ENCODE peak calls at places on chromosome 3, in eight cellular contexts. L, C, U, E, B, J, T and M are unnamed samples. For H3K4me1, the result is how much of the 10 kb centered on the place peaks cover.

GRCh38 chr3:160719710-160720109 is 36.3 kb upstream of the PPM1L start:
- DNase-seq in B (no peak), U (no peak), J (no peak), E (no peak), C (no peak), L (no peak), T (no peak), M (no peak)

GRCh38 chr3:153513236-153513635 is 351.2 kb downstream of the RAP2B start:
- DNase-seq in U (peak), L (peak), J (no peak), T (no peak), E (peak), B (no peak), C (no peak), M (no peak)

GRCh38 chr3:121431717-121432517 is 113.9 kb downstream of the POLQ start:
- DNase-seq in U (no peak), T (no peak), C (no peak), E (no peak), J (no peak), B (peak), L (peak), M (peak)

GRCh38 chr3:108552267-108553159 is 36.7 kb downstream of the CIP2A start:
- DNase-seq in C (no peak), E (no peak), J (peak), B (peak), L (peak), T (no peak), U (peak), M (no peak)

GRCh38 chr3:125366132-125366531 is 9.0 kb downstream of the ZNF148 start:
- DNase-seq in B (no peak), L (no peak), E (no peak), T (no peak), U (no peak), C (no peak), J (no peak), M (no peak)

GRCh38 chr3:69250014-69250413 is 127.6 kb upstream of the LMOD3 start:
- DNase-seq in C (no peak), B (no peak), E (peak), L (peak), T (peak), J (peak), U (no peak), M (no peak)

GRCh38 chr3:77256584-77257488 is 216.9 kb downstream of the ROBO2 start:
- DNase-seq in B (no peak), U (no peak), T (no peak), J (no peak), L (no peak), C (no peak), E (no peak), M (no peak)

GRCh38 chr3:166274342-166274741 is 437.1 kb upstream of the BCHE start:
- DNase-seq in L (no peak), E (no peak), U (no peak), T (no peak), C (no peak), J (no peak), B (peak), M (no peak)

GRCh38 chr3:24046214-24046613 is 101.1 kb downstream of the NR1D2 start:
- DNase-seq in E (no peak), L (no peak), T (no peak), J (no peak), C (no peak), B (no peak), U (no peak), M (no peak)

GRCh38 chr3:179962617-179963387 is 73.9 kb downstream of the PEX5L start:
- DNase-seq in U (no peak), B (no peak), E (no peak), C (no peak), J (no peak), L (no peak), T (no peak), M (no peak)

GRCh38 chr3:25572919-25573385 is 91.8 kb downstream of the TOP2B start:
- DNase-seq in T (no peak), E (no peak), B (peak), J (no peak), L (peak), C (no peak), U (no peak), M (peak)

GRCh38 chr3:4757056-4757948 is 221.9 kb upstream of the BHLHE40 start:
- DNase-seq in U (no peak), J (no peak), T (peak), E (no peak), L (no peak), C (no peak), B (no peak), M (no peak)

GRCh38 chr3:98721776-98722175 is 41.4 kb upstream of the ST3GAL6 start:
- DNase-seq in T (no peak), J (no peak), C (no peak), B (no peak), U (no peak), E (no peak), L (no peak), M (no peak)

GRCh38 chr3:126847061-126847460 is 135.9 kb upstream of the PLXNA1 start:
- DNase-seq in B (no peak), U (no peak), E (no peak), T (no peak), L (peak), C (no peak), J (no peak), M (no peak)

DNA sequence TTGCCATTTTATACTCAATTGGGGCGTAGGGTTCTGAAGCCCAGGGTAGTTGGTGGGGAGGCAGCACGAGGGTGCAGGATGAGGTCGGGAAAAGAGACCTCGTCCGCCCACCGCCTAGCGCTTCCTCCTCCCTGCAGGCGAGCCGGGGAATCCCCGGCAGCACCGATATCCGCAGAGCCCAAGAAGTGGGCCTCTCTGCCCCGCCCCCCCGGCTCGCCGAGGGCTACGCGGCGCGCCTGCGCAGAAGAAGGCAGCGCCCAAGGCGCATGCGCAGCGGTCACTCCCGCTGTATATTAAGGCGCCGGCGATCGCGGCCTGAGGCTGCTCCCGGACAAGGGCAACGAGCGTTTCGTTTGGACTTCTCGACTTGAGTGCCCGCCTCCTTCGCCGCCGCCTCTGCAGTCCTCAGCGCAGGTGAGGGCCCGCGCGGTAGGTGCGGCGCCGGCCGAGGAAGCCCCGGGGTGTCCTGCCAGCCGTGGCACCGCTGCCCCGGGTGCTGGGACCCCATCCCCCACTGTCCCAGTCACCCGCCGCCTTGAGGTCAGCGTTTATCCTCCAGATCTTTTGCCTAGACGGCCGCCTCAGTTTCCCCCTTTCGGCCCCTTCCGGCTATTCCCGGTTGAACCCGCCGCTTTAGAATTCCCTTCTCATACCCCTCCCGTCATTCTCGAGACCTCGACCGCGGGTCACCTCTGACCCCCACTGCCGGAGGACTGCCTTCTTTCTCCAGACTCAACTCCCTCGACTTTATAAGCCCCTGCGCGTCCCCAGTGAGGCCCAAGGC is at the start of gene ALAS1:
- DNase-seq in C (peak), J (peak), L (peak), E (peak), T (peak), B (peak), U (peak), M (peak)
- H3K4me1 ChIP-seq in C (under half), J (under half), L (under half), E (under half), T (under half), B (under half), U (under half), M (under half)

DNA sequence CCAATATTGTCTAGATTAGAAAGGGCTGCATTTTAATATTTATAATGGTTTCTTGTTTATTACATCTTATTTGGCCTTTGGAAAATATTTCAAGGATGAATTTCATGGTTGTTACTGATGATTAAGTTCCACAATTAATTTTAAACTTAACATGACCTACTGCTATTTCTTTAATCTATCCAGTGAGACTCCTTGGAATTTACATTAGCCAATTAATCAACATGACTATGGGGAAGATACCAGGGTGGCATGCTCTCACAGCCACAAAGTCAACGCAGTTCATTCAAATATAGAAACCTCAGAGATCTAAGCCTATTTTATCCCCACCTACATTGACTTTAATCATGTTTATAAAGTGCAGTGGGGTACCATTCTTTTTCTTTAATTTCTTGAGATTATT is 43.6 kb upstream of the PDZRN3 start:
- DNase-seq in L (no peak), T (no peak), B (no peak), C (no peak), E (no peak), J (no peak), U (no peak), M (no peak)
- H3K4me1 ChIP-seq in L (under half), T (under half), B (under half), C (under half), E (under half), J (under half), U (under half), M (under half)

DNA sequence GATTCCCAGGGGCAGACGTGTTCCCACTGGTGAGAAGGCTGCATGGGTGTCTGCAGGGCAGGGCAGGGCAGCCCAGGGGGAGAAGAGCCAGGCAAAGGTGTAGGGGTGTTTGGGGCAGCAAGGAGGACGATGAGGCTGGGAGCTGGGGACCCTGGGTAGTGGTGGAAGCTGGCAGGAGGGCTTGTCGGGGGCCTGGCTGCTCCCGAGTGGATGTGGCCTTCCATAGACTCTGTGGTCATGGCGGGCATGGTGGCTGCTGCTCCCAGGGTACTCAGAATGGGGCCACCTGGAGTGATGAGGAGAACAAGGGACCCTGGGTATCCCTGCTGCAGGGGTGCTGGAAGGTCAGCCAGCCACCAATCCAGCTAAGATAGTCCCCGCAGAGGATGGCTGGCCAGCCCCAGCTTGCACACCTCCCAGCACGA is 107.5 kb downstream of the WNT7A start:
- DNase-seq in C (no peak), T (peak), E (no peak), L (no peak), J (no peak), B (no peak), U (no peak), M (no peak)
- H3K4me1 ChIP-seq in C (under half), T (under half), E (under half), L (under half), J (under half), B (under half), U (under half), M (under half)

GRCh38 chr3:16908408-16908807 is 23.7 kb downstream of the PLCL2 start:
- DNase-seq in J (no peak), B (no peak), T (no peak), C (no peak), E (no peak), L (no peak), U (no peak), M (no peak)
- H3K4me1 ChIP-seq in J (under half), B (under half), T (under half), C (under half), E (under half), L (under half), U (under half), M (under half)

GRCh38 chr3:172128852-172129251 is 89.5 kb downstream of the FNDC3B start:
- DNase-seq in B (no peak), E (no peak), U (no peak), C (no peak), J (no peak), L (no peak), T (no peak), M (no peak)

GRCh38 chr3:172129534-172129867 is 90.1 kb downstream of the FNDC3B start:
- DNase-seq in E (no peak), C (no peak), L (no peak), U (peak), B (no peak), T (no peak), J (no peak), M (no peak)

GRCh38 chr3:172131746-172132145 is 92.4 kb downstream of the FNDC3B start:
- DNase-seq in E (no peak), L (no peak), T (no peak), C (no peak), J (no peak), B (no peak), U (no peak), M (no peak)

GRCh38 chr3:172127929-172128580 is 88.7 kb downstream of the FNDC3B start:
- DNase-seq in J (no peak), L (no peak), U (no peak), C (no peak), E (no peak), B (no peak), T (no peak), M (no peak)

GRCh38 chr3:172129868-172130751 is 90.7 kb downstream of the FNDC3B start:
- DNase-seq in B (peak), U (peak), C (peak), T (peak), J (no peak), E (no peak), L (peak), M (peak)
- H3K4me1 ChIP-seq in B (under half), U (half or more), C (under half), T (half or more), J (under half), E (under half), L (under half), M (under half)

GRCh38 chr3:181687738-181688137 is 24.0 kb upstream of the SOX2 start:
- DNase-seq in C (no peak), T (no peak), J (no peak), E (no peak), U (no peak), L (no peak), B (no peak), M (no peak)

GRCh38 chr3:181687190-181687589 is 24.5 kb upstream of the SOX2 start:
- DNase-seq in T (no peak), B (no peak), E (no peak), L (no peak), C (no peak), U (no peak), J (no peak), M (no peak)

GRCh38 chr3:181689546-181689945 is 22.2 kb upstream of the SOX2 start:
- DNase-seq in B (no peak), T (no peak), E (no peak), J (no peak), L (no peak), C (no peak), U (no peak), M (no peak)

DNA sequence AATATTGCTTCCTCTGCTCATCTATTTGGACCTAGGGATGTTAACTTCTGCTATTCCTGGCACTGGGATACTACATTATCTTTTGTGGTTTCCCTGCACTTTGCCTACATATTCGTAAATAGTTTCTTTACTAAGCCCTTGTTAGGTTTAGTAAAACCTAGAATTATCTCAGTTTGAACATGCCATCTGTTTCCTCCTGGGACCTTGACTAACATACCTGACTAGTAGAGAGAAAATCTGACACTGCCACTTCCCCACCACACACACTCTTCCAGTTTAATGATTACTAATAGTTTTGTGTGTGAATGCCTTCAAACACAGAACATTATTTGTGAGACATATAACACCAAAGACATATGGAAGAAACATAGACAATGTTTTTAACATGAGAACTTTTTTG is 28.2 kb upstream of the SOX2 start:
- DNase-seq in E (no peak), C (no peak), L (no peak), J (no peak), U (no peak), T (no peak), B (no peak), M (no peak)
- H3K4me1 ChIP-seq in E (under half), C (under half), L (under half), J (under half), U (under half), T (under half), B (under half), M (under half)

GRCh38 chr3:152048826-152049225 is 175.4 kb downstream of the SUCNR1 start:
- DNase-seq in B (no peak), T (no peak), U (no peak), J (no peak), L (no peak), E (no peak), C (no peak), M (no peak)
- H3K4me1 ChIP-seq in B (under half), T (under half), U (under half), J (under half), L (under half), E (under half), C (under half), M (under half)

GRCh38 chr3:150170843-150171513 is 200.3 kb upstream of the PFN2 start:
- DNase-seq in B (peak), L (no peak), U (no peak), E (no peak), T (no peak), J (no peak), C (no peak), M (no peak)
- H3K4me1 ChIP-seq in B (under half), L (under half), U (under half), E (under half), T (under half), J (under half), C (under half), M (under half)

GRCh38 chr3:159453036-159453435 is 535.6 kb upstream of the IL12A start:
- DNase-seq in E (no peak), B (no peak), L (no peak), J (no peak), T (no peak), C (no peak), U (no peak), M (no peak)

GRCh38 chr3:159455741-159456181 is 532.9 kb upstream of the IL12A start:
- DNase-seq in T (no peak), C (no peak), E (no peak), U (no peak), J (no peak), B (peak), L (no peak), M (no peak)

GRCh38 chr3:159458982-159459381 is 529.7 kb upstream of the IL12A start:
- DNase-seq in U (no peak), E (no peak), C (no peak), J (no peak), B (no peak), T (no peak), L (no peak), M (no peak)

GRCh38 chr3:159458010-159458409 is 530.6 kb upstream of the IL12A start:
- DNase-seq in U (no peak), T (no peak), L (peak), C (peak), B (peak), J (no peak), E (no peak), M (peak)
- H3K4me1 ChIP-seq in U (under half), T (under half), L (under half), C (under half), B (under half), J (under half), E (under half), M (under half)

GRCh38 chr3:97265237-97266005 is 451.0 kb downstream of the EPHA6 start:
- DNase-seq in E (no peak), L (no peak), B (no peak), C (no peak), T (no peak), J (no peak), U (no peak), M (no peak)

GRCh38 chr3:97264180-97264579 is 449.8 kb downstream of the EPHA6 start:
- DNase-seq in E (no peak), L (no peak), U (no peak), T (no peak), C (no peak), J (no peak), B (no peak), M (no peak)

DNA sequence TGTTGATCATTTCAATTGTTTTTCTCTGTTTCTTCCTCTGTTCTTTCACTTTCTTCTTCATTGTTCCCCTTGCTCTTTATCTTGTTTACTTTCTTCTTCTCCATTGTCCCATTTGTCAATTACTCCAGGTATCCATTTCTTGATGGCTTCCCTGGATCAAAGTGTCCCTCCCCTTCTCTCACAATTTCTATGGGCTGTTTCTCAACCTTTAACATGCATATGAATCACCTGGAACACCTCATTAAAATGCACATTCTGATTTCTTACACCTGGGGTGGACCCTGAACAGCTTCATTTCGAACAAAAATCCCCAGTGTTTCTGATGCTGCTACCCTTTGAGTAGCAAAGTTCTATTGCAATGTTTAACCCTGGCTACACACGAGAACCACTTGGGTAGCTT is 454.8 kb downstream of the EPHA6 start:
- DNase-seq in L (peak), B (no peak), T (no peak), U (no peak), J (no peak), C (no peak), E (peak), M (no peak)
- H3K4me1 ChIP-seq in L (under half), B (under half), T (under half), U (under half), J (under half), C (under half), E (under half), M (under half)